ENCODE peak calls at places on chromosomes 5 and 9, in nine cellular contexts. Q, M, D, B, I, J, H, W and R are unnamed samples.

GRCh38 chr5:66554211-66554610 is 42.0 kb upstream of the MAST4 start:
- DNase-seq in W (peak), I (no peak), H (no peak), D (no peak), J (no peak), B (no peak), M (no peak), Q (peak), R (no peak)

GRCh38 chr5:147346006-147346561 is 111.3 kb downstream of the STK32A start:
- DNase-seq in Q (no peak), D (no peak), W (no peak), H (no peak), B (no peak), I (no peak), M (no peak), J (no peak), R (no peak)

GRCh38 chr9:85258229-85258628 is 483.5 kb downstream of the AGTPBP1 start:
- DNase-seq in W (no peak), I (no peak), D (no peak), H (no peak), J (no peak), B (no peak), M (no peak), Q (no peak), R (no peak)

GRCh38 chr5:88889165-88890069 is 6.4 kb upstream of the MEF2C start:
- DNase-seq in Q (peak), I (no peak), M (no peak), J (no peak), W (peak), D (peak), B (peak), H (no peak), R (no peak)

GRCh38 chr5:169934990-169935389 is 45.3 kb downstream of the INSYN2B start:
- DNase-seq in W (peak), J (no peak), D (no peak), H (no peak), M (no peak), B (no peak), Q (no peak), I (no peak), R (no peak)

GRCh38 chr9:136742640-136743391 is at the start of gene LCN10:
- DNase-seq in B (no peak), I (no peak), H (no peak), Q (no peak), W (no peak), J (no peak), M (no peak), D (peak), R (no peak)

GRCh38 chr5:109550077-109550476 is 139.7 kb upstream of the MAN2A1 start:
- DNase-seq in J (no peak), B (no peak), W (no peak), I (no peak), M (no peak), H (no peak), D (no peak), Q (no peak), R (no peak)

GRCh38 chr9:72583370-72583769 is 62.0 kb downstream of the TMC1 start:
- DNase-seq in W (peak), I (no peak), H (no peak), Q (no peak), B (no peak), D (no peak), J (no peak), M (no peak), R (no peak)

GRCh38 chr5:17440766-17441165 is 57.3 kb upstream of the TAF11L2 start:
- DNase-seq in H (no peak), D (no peak), W (no peak), J (no peak), I (no peak), B (no peak), M (no peak), Q (no peak), R (no peak)

GRCh38 chr9:71737455-71737854 is 30.9 kb downstream of the CEMIP2 start:
- DNase-seq in I (no peak), W (peak), J (no peak), B (no peak), M (no peak), D (no peak), Q (no peak), H (no peak), R (no peak)

GRCh38 chr9:121612511-121612998 is 38.9 kb upstream of the DAB2IP start:
- DNase-seq in B (no peak), Q (no peak), D (no peak), J (no peak), M (no peak), W (no peak), H (no peak), I (no peak), R (no peak)

GRCh38 chr9:93576296-93577044 is at the start of gene PHF2:
- DNase-seq in J (peak), B (no peak), Q (peak), H (no peak), W (peak), M (peak), I (peak), D (no peak), R (no peak)

GRCh38 chr9:129656795-129657390 is 8.6 kb upstream of the PRRX2 start:
- DNase-seq in M (no peak), J (no peak), I (no peak), D (no peak), B (no peak), W (no peak), H (peak), Q (no peak), R (no peak)

GRCh38 chr9:130912932-130913598 is 16.5 kb upstream of the QRFP start:
- DNase-seq in W (peak), Q (no peak), J (no peak), B (no peak), D (no peak), I (no peak), H (peak), M (no peak), R (no peak)

GRCh38 chr5:33306758-33307157 is 134.0 kb upstream of the TARS1 start:
- DNase-seq in M (no peak), B (no peak), W (no peak), I (no peak), Q (no peak), H (no peak), D (no peak), J (no peak), R (no peak)

GRCh38 chr5:34688015-34688800 is 32.1 kb downstream of the RAI14 start:
- DNase-seq in Q (no peak), I (no peak), H (no peak), D (no peak), J (no peak), M (no peak), W (peak), B (no peak), R (no peak)

GRCh38 chr5:87246046-87246445 is 21.6 kb upstream of the RASA1 start:
- DNase-seq in I (no peak), D (no peak), J (no peak), H (no peak), M (no peak), W (no peak), Q (no peak), B (no peak), R (no peak)

GRCh38 chr9:96169488-96169887 is 132.5 kb downstream of the HSD17B3 start:
- DNase-seq in J (no peak), Q (no peak), M (no peak), H (no peak), D (peak), B (peak), W (peak), I (no peak), R (no peak)

GRCh38 chr9:127347831-127348699 is 48.9 kb upstream of the SLC2A8 start:
- DNase-seq in Q (peak), W (peak), B (no peak), H (no peak), I (no peak), D (peak), M (no peak), J (no peak), R (no peak)

GRCh38 chr9:134328841-134329575 is 2.8 kb downstream of the RXRA start:
- DNase-seq in B (no peak), D (no peak), Q (no peak), M (no peak), I (no peak), J (no peak), W (peak), H (no peak), R (no peak)

GRCh38 chr9:91253488-91253887 is 108.2 kb downstream of the AUH start:
- DNase-seq in I (no peak), W (no peak), H (no peak), M (no peak), J (peak), Q (no peak), D (no peak), B (no peak), R (no peak)

GRCh38 chr5:157308826-157309465 is 43.0 kb downstream of the CYFIP2 start:
- DNase-seq in W (peak), H (no peak), J (no peak), M (peak), B (peak), I (no peak), Q (no peak), D (no peak), R (no peak)